ENCODE peak calls at places on chromosome 13, in eight cellular contexts. R, V, D, J, E, Q, I and G are unnamed samples.

GRCh38 chr13:78743972-78744371 is 85.0 kb upstream of the OBI1 start:
- DNase-seq in R (no peak), J (no peak), I (no peak), E (no peak), Q (no peak), D (no peak), V (no peak), G (no peak)

GRCh38 chr13:75486654-75487053 is 4.7 kb upstream of the TBC1D4 start:
- DNase-seq in R (no peak), D (no peak), E (no peak), I (no peak), V (no peak), Q (peak), J (no peak), G (no peak)

GRCh38 chr13:24175847-24176246 is 15.3 kb downstream of the SPATA13 start:
- DNase-seq in V (no peak), D (no peak), E (no peak), I (no peak), Q (no peak), R (no peak), J (no peak), G (no peak)

GRCh38 chr13:112825875-112826274 is 136.0 kb downstream of the ATP11A start:
- DNase-seq in D (no peak), Q (no peak), V (no peak), I (no peak), E (no peak), J (no peak), R (no peak), G (no peak)

GRCh38 chr13:43804461-43805070 is 17.8 kb upstream of the ENOX1 start:
- DNase-seq in Q (peak), R (no peak), V (peak), I (no peak), D (peak), E (peak), J (peak), G (peak)

GRCh38 chr13:34277971-34278370 is 460.0 kb downstream of the RFC3 start:
- DNase-seq in I (no peak), D (no peak), V (no peak), Q (no peak), J (no peak), R (no peak), E (no peak), G (no peak)

GRCh38 chr13:37403776-37404497 is 194.6 kb downstream of the POSTN start:
- DNase-seq in D (no peak), R (no peak), E (no peak), Q (no peak), J (no peak), V (peak), I (no peak), G (no peak)

GRCh38 chr13:94415484-94415883 is 64.0 kb downstream of the DCT start:
- DNase-seq in J (no peak), E (no peak), Q (no peak), I (no peak), D (no peak), R (no peak), V (no peak), G (no peak)

GRCh38 chr13:25420161-25420560 is 48.4 kb downstream of the ATP8A2 start:
- DNase-seq in V (no peak), Q (no peak), I (no peak), D (no peak), E (no peak), J (no peak), R (no peak), G (no peak)

GRCh38 chr13:52850396-52851152 is 2.1 kb upstream of the PCDH8 start:
- DNase-seq in E (peak), I (peak), D (no peak), Q (peak), J (peak), V (peak), R (peak), G (peak)

GRCh38 chr13:76667551-76667950 is 218.7 kb downstream of the KCTD12 start:
- DNase-seq in J (peak), E (peak), Q (no peak), I (no peak), D (peak), V (peak), R (no peak), G (no peak)

GRCh38 chr13:109604894-109605293 is 181.5 kb downstream of the IRS2 start:
- DNase-seq in J (no peak), R (no peak), E (no peak), V (no peak), Q (no peak), D (no peak), I (no peak), G (no peak)

GRCh38 chr13:106083620-106084350 is 451.7 kb downstream of the EFNB2 start:
- DNase-seq in V (peak), I (no peak), Q (no peak), R (no peak), D (no peak), J (peak), E (peak), G (no peak)

GRCh38 chr13:34391071-34391470 is 551.0 kb upstream of the NBEA start:
- DNase-seq in D (no peak), E (no peak), R (no peak), I (no peak), Q (no peak), V (peak), J (no peak), G (no peak)

GRCh38 chr13:112330479-112331407 is 45.4 kb upstream of the SPACA7 start:
- DNase-seq in E (no peak), I (no peak), V (no peak), J (no peak), D (no peak), Q (no peak), R (no peak), G (no peak)

GRCh38 chr13:30978981-30979956 is 46.8 kb downstream of the TEX26 start:
- DNase-seq in I (peak), J (peak), E (no peak), R (no peak), D (peak), V (peak), Q (peak), G (no peak)

GRCh38 chr13:20518652-20519051 is 7.0 kb downstream of the CRYL1 start:
- DNase-seq in D (no peak), V (no peak), R (no peak), Q (no peak), J (no peak), I (no peak), E (no peak), G (no peak)

GRCh38 chr13:110555601-110556223 is 5.8 kb downstream of the RAB20 start:
- DNase-seq in J (peak), I (no peak), E (peak), V (no peak), D (no peak), R (no peak), Q (no peak), G (no peak)

GRCh38 chr13:23059173-23059572 is 121.6 kb upstream of the SGCG start:
- DNase-seq in J (no peak), R (no peak), I (no peak), V (no peak), E (no peak), Q (no peak), D (no peak), G (no peak)

GRCh38 chr13:98533912-98534311 is 43.0 kb downstream of the STK24 start:
- DNase-seq in E (no peak), D (no peak), V (no peak), Q (no peak), J (no peak), I (no peak), R (no peak), G (no peak)

GRCh38 chr13:63843766-63844699 is 2428.4 kb upstream of the PCDH20 start:
- DNase-seq in V (no peak), I (no peak), D (no peak), R (no peak), Q (no peak), E (no peak), J (no peak), G (no peak)

GRCh38 chr13:95304446-95304845 is 3.2 kb upstream of the ABCC4 start:
- DNase-seq in D (no peak), I (no peak), V (no peak), Q (no peak), E (no peak), J (no peak), R (no peak), G (no peak)

GRCh38 chr13:23722726-23723453 is 152.7 kb downstream of the TNFRSF19 start:
- DNase-seq in V (no peak), I (no peak), J (no peak), Q (no peak), D (no peak), E (no peak), R (no peak), G (no peak)

GRCh38 chr13:110627351-110627750 is 12.0 kb downstream of the NAXD start:
- DNase-seq in E (no peak), V (no peak), D (no peak), J (no peak), I (no peak), R (no peak), Q (no peak), G (no peak)

GRCh38 chr13:44396963-44397580 is 23.4 kb downstream of the SERP2 start:
- DNase-seq in D (no peak), Q (no peak), V (no peak), I (no peak), R (no peak), J (no peak), E (no peak), G (no peak)

GRCh38 chr13:86922936-86923335 is 748.2 kb upstream of the SLITRK5 start:
- DNase-seq in J (no peak), R (no peak), I (no peak), Q (no peak), E (no peak), D (no peak), V (peak), G (no peak)

GRCh38 chr13:45222919-45223318 is 22.1 kb upstream of the KCTD4 start:
- DNase-seq in D (no peak), Q (no peak), I (no peak), E (no peak), R (no peak), J (no peak), V (no peak), G (no peak)

GRCh38 chr13:29654807-29655547 is 59.5 kb upstream of the SLC7A1 start:
- DNase-seq in I (no peak), Q (no peak), J (no peak), R (no peak), V (peak), E (no peak), D (no peak), G (no peak)

GRCh38 chr13:34046457-34046856 is 228.5 kb downstream of the RFC3 start:
- DNase-seq in E (no peak), I (no peak), J (no peak), V (no peak), R (no peak), D (no peak), Q (no peak), G (no peak)